ENCODE peak calls at places on chromosomes 4 and X, in four cellular contexts. C is A673, B is vagina, H is BE2C. S is an unnamed sample.

GRCh38 chr4:16443504-16444088 is 217.3 kb upstream of the TAPT1 start:
- DNase-seq in C (peak; percentile 74), B (no peak), H (no peak), S (no peak)

GRCh38 chr4:184814686-184815045 is 11.1 kb downstream of the ACSL1 start:
- DNase-seq in C (no peak), B (no peak), H (no peak), S (no peak)

GRCh38 chr4:105147226-105148151 is 813 bp downstream of the TET2 start:
- DNase-seq in B (no peak), H (peak; percentile 45), C (peak; percentile 67), S (peak; percentile 39)

GRCh38 chr4:141132689-141133145 is 552 bp downstream of the RNF150 start:
- DNase-seq in C (peak; percentile 18), H (peak; percentile 68), B (no peak), S (no peak)

GRCh38 chr4:149409186-149410056 is 406.2 kb downstream of the IQCM start:
- DNase-seq in C (peak; percentile 88), B (no peak), H (no peak), S (no peak)

GRCh38 chr4:113849771-113850170 is 88.2 kb upstream of the CAMK2D start:
- DNase-seq in H (peak; percentile 13), C (peak; percentile 17), B (no peak), S (no peak)

GRCh38 chr4:84995386-84995785 is 28.9 kb upstream of the WDFY3 start:
- DNase-seq in B (no peak), C (no peak), H (no peak), S (no peak)

GRCh38 chr4:7941111-7942018 is 1.7 kb upstream of the AFAP1 start:
- DNase-seq in H (no peak), C (no peak), B (no peak), S (no peak)

GRCh38 chr4:45527160-45527559 is 596.7 kb downstream of the GABRG1 start:
- DNase-seq in C (no peak), H (no peak), B (no peak), S (no peak)

GRCh38 chrX:118497180-118497814 is 1.7 kb downstream of the DOCK11 start:
- DNase-seq in H (no peak), C (no peak), B (no peak), S (peak; percentile 46)

GRCh38 chr4:85573270-85573669 is 98.3 kb downstream of the ARHGAP24 start:
- DNase-seq in C (no peak), B (no peak), H (no peak), S (no peak)

GRCh38 chr4:91058345-91058744 is 931.2 kb downstream of the CCSER1 start:
- DNase-seq in H (no peak), C (no peak), B (no peak), S (no peak)

GRCh38 chrX:135432881-135433521 is 11.3 kb downstream of the SMIM10L2A start:
- DNase-seq in B (no peak), C (peak; percentile 38), H (peak; percentile 58), S (no peak)

GRCh38 chr4:42768125-42768748 is 111.3 kb upstream of the ATP8A1 start:
- DNase-seq in C (no peak), B (no peak), H (no peak), S (peak; percentile 28)

GRCh38 chrX:69253821-69254220 is 88.6 kb upstream of the PJA1 start:
- DNase-seq in H (no peak), B (no peak), C (no peak), S (no peak)

GRCh38 chrX:110399497-110399896 is 40.8 kb downstream of the RTL9 start:
- DNase-seq in B (no peak), H (no peak), C (no peak), S (no peak)

GRCh38 chrX:11304829-11305228 is 11.6 kb downstream of the AMELX start:
- DNase-seq in C (no peak), H (no peak), B (no peak), S (no peak)

GRCh38 chr4:170226288-170226687 is 136.5 kb upstream of the AADAT start:
- DNase-seq in C (no peak), B (no peak), H (no peak), S (no peak)

GRCh38 chr4:6720202-6720699 is 4.3 kb downstream of the BLOC1S4 start:
- DNase-seq in H (peak; percentile 95), B (no peak), C (peak; percentile 85), S (peak; percentile 86)

GRCh38 chrX:34778961-34779360 is 121.9 kb upstream of the TMEM47 start:
- DNase-seq in C (peak; percentile 3), H (no peak), B (no peak), S (no peak)

GRCh38 chr4:102734591-102735385 is 26.0 kb downstream of the MANBA start:
- DNase-seq in C (no peak), H (no peak), B (no peak), S (peak; percentile 41)

GRCh38 chr4:26859762-26860156 is 882 bp upstream of the STIM2 start:
- DNase-seq in C (no peak), B (no peak), H (no peak), S (no peak)

GRCh38 chrX:3165808-3166207 is 124.5 kb downstream of the ARSF start:
- DNase-seq in B (no peak), C (no peak), H (no peak), S (no peak)

GRCh38 chr4:80335554-80336358 is at the start of gene CFAP299:
- DNase-seq in H (peak; percentile 89), C (peak; percentile 25), B (no peak), S (peak; percentile 80)
- TF ChIP-seq CTCF in H (peak; percentile 74), C (no peak), B (no peak), S (no peak)

GRCh38 chrX:46554942-46555341 is 9.7 kb upstream of the ZNF674 start:
- DNase-seq in C (peak; percentile 54), B (no peak), H (no peak), S (no peak)
- TF ChIP-seq CTCF in C (peak; percentile 53), B (no peak), H (peak; percentile 9), S (no peak)

GRCh38 chr4:53422367-53422766 is 44.9 kb downstream of the FIP1L1 start:
- DNase-seq in B (no peak), H (no peak), C (no peak), S (no peak)
- TF ChIP-seq CTCF in B (no peak), H (no peak), C (no peak), S (no peak)

GRCh38 chrX:9526965-9527364 is 62.1 kb downstream of the TBL1X start:
- DNase-seq in C (no peak), B (no peak), H (no peak), S (no peak)
- TF ChIP-seq CTCF in C (no peak), B (no peak), H (no peak), S (no peak)

GRCh38 chr4:37438880-37439279 is 194.3 kb downstream of the NWD2 start:
- DNase-seq in H (no peak), C (no peak), B (no peak), S (no peak)

GRCh38 chr4:37431417-37431743 is 186.8 kb downstream of the NWD2 start:
- DNase-seq in C (no peak), B (no peak), H (no peak), S (no peak)

GRCh38 chr4:37429906-37430305 is 185.4 kb downstream of the NWD2 start:
- DNase-seq in B (no peak), C (no peak), H (no peak), S (no peak)

GRCh38 chr4:37430718-37431416 is 186.3 kb downstream of the NWD2 start:
- DNase-seq in H (no peak), C (no peak), B (no peak), S (no peak)

DNA sequence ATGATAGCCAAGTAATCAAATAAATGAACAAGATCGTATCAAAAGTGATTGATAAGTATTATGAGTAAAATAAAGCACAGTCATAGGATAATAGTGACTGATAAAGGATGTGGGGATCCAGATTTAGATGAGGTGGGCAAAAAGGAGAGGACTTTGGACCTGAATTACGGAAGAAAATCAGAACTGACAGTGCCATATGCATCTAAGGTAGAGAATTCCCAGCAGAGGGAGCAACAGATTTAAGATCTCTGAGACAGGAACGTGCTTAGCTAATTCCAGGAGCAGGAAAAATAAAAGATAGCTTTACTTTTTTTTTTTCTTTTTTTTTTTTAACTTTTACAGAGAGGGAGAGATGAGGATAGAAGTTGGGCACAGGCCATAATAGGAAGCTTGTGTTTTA is 189.9 kb downstream of the NWD2 start:
- DNase-seq in H (no peak), B (no peak), C (peak; percentile 3), S (no peak)
- TF ChIP-seq CTCF in H (peak; percentile 9), B (no peak), C (no peak), S (no peak)

DNA sequence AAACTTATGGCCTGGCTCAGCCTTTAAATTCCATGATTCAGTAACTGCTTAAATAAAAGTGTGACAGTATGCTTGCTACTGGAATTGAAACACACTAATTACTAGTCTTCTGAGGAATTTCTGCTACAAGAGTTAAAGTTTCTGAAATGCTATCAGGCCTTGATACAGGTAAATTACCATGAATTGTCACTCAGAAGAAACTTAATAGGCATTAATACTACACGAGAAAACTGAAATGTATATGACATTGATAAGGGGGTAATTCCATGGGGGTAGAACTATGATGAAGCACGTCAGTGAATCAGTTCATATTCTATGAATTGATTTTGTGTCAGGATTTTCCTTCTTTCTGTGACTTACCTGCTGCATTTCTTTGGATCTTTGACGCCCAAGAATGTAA is 3.0 kb upstream of the NPY1R start:
- DNase-seq in B (no peak), H (no peak), C (no peak), S (no peak)
- TF ChIP-seq CTCF in B (no peak), H (no peak), C (no peak), S (no peak)

GRCh38 chrX:153769865-153770605 is 6.0 kb downstream of the PLXNB3 start:
- DNase-seq in H (no peak), C (no peak), B (no peak), S (no peak)

GRCh38 chrX:153766871-153767673 is 3.0 kb downstream of the PLXNB3 start:
- DNase-seq in H (peak; percentile 5), B (no peak), C (no peak), S (no peak)

GRCh38 chrX:153767674-153768055 is 3.6 kb downstream of the PLXNB3 start:
- DNase-seq in B (no peak), C (no peak), H (no peak), S (no peak)

GRCh38 chrX:153769158-153769864 is 5.3 kb downstream of the PLXNB3 start:
- DNase-seq in H (no peak), C (no peak), B (no peak), S (no peak)

DNA sequence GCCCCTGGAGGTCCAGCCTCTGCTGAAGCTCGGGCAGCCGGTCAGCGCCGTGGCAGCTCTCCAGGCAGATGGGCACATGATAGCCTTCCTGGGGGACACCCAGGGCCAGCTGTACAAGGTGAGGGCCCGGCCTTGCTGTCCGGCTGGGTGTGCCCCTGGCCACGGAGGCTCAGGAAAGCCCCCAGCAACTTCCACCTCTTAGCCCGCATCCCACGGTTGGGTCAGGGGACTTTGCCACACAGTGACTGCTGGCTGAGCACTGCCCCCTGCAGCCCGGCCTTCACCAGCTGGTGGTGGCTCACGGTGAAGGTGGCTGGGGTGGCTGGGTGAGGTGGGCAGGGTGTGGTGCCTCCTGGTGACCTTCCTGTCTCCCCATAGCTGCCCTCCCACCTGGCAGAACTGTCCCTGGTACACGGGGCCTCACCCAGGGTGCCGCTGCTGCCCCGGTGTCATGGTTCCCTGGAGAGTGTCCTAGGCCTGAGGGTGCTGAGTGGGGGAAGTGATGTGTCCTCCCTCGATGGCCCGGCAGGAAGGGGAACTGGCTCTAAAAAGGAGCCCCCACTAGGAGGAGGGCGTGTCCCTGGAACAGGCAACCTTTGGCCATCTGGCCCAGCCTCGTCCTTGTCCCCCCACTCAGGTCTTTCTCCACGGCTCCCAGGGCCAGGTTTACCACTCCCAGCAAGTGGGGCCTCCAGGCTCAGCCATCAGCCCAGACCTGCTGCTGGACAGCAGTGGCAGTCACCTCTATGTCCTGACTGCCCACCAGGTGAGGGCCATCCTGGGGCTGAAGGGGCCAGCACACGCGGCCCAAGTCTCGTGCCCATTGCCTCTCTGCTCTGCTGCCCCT is 4.5 kb downstream of the PLXNB3 start:
- DNase-seq in C (no peak), H (peak; percentile 18), B (no peak), S (no peak)
- TF ChIP-seq CTCF in C (no peak), H (no peak), B (no peak), S (no peak)

S was measured in activated CD8-positive, alpha-beta T cell treated with anti-CD3 and anti-CD28 coated beads for 36 hours.